ENCODE peak calls at places on chromosomes 3 and 15, in four cellular contexts. Q is progenitor cell of endocrine pancreas, K is MCF 10A, M is B cell. N is an unnamed sample.

GRCh38 chr15:94455297-94455696 is 223.9 kb downstream of the MCTP2 start:
- DNase-seq in Q (no peak), K (no peak), M (no peak), N (no peak)

GRCh38 chr15:60772395-60773120 is 293.6 kb upstream of the ICE2 start:
- DNase-seq in Q (no peak), K (peak), M (no peak), N (no peak)

GRCh38 chr3:168539909-168540308 is 444.2 kb upstream of the GOLIM4 start:
- DNase-seq in Q (no peak), K (no peak), M (no peak), N (no peak)

GRCh38 chr15:86076468-86076867 is 3.2 kb upstream of the AGBL1 start:
- DNase-seq in Q (no peak), K (no peak), M (no peak), N (no peak)

GRCh38 chr15:57305009-57305408 is 71.3 kb upstream of the CGNL1 start:
- DNase-seq in Q (no peak), K (no peak), M (no peak), N (no peak)

GRCh38 chr3:123153124-123153523 is 48.6 kb upstream of the SEC22A start:
- DNase-seq in Q (no peak), K (no peak), M (no peak), N (no peak)

GRCh38 chr3:185822221-185822956 is 2.5 kb downstream of the IGF2BP2 start:
- DNase-seq in Q (no peak), K (peak), M (no peak), N (peak)

GRCh38 chr3:46895204-46895660 is 17.7 kb downstream of the PTH1R start:
- DNase-seq in Q (peak), K (peak), M (peak), N (peak)

GRCh38 chr15:93030430-93031102 is 58.4 kb downstream of the RGMA start:
- DNase-seq in Q (peak), K (peak), M (peak), N (peak)

GRCh38 chr3:131883711-131884407 is 151.0 kb downstream of the CPNE4 start:
- DNase-seq in Q (no peak), K (no peak), M (no peak), N (no peak)

GRCh38 chr3:113697192-113698090 is 999 bp upstream of the USF3 start:
- DNase-seq in Q (no peak), K (peak), M (no peak), N (peak)

GRCh38 chr3:6989608-6990291 is 128.8 kb downstream of the GRM7 start:
- DNase-seq in Q (no peak), K (no peak), M (no peak), N (no peak)
- TF ChIP-seq CTCF in Q (no peak), K (no peak), M (no peak), N (no peak)

DNA sequence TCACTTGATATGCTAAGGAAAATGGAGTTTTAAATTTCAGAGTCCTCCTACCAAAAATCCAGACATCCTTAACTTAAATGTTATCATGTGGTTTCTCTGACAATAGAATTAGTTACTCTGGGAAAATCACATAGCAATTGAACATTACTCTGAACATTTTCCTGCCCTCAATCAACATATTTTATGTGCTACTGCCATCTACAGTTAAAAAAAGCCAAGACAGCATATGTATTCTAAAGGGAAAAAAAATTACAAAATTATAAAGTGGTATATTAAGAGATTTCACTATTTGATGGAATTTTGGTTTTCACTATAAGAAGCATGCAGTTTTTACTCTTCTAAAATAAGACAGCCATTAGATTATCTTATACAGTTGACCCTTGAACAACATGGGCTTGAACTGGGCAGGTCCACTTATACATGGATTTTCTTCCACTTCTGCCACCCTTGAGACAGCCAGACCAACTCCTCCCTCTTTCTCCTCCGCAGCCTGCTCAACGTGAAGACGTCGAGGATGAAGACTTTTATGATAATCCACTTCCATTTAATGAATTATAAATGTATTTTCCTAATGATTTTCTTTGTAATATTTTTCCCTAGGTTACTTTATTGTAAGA is 122.3 kb downstream of the ATP1B3 start:
- DNase-seq in Q (no peak), K (peak), M (peak), N (peak)
- TF ChIP-seq CTCF in Q (no peak), K (peak), M (peak), N (peak)

GRCh38 chr3:62367735-62368704 is 5.3 kb downstream of the FEZF2 start:
- DNase-seq in Q (no peak), K (no peak), M (no peak), N (no peak)

GRCh38 chr3:62370112-62371031 is 3.0 kb downstream of the FEZF2 start:
- DNase-seq in Q (no peak), K (no peak), M (no peak), N (no peak)

GRCh38 chr3:62371032-62371734 is 2.2 kb downstream of the FEZF2 start:
- DNase-seq in Q (no peak), K (no peak), M (no peak), N (no peak)

GRCh38 chr3:62369476-62369743 is 3.9 kb downstream of the FEZF2 start:
- DNase-seq in Q (no peak), K (no peak), M (no peak), N (no peak)

GRCh38 chr3:62368705-62369475 is 4.5 kb downstream of the FEZF2 start:
- DNase-seq in Q (no peak), K (no peak), M (no peak), N (no peak)
- TF ChIP-seq CTCF in Q (peak), K (no peak), M (no peak), N (no peak)

DNA sequence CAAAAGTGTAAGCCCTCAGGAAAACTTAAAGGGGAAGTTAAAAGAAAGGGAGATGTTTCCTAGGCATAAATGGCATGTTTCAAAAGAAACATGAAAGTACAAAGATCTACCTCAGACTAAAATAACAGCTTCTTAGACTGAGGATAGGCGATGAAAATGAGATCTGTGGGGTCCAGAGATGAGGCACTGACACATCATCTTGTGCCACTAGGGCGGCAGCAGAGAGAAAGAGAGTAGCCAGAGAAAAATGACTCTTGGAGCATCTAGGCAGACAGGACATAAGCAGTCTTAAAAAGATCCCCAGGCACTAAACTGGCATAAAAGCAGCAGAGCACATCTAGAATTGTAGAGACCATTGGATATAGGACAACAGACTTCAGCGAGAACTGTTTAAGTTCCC is 42.5 kb upstream of the RFX7 start:
- DNase-seq in Q (no peak), K (peak), M (no peak), N (no peak)
- TF ChIP-seq CTCF in Q (no peak), K (peak), M (no peak), N (peak)

GRCh38 chr3:135516143-135516542 is 449.4 kb upstream of the PPP2R3A start:
- DNase-seq in Q (no peak), K (peak), M (no peak), N (peak)
- TF ChIP-seq CTCF in Q (peak), K (no peak), M (no peak), N (peak)

GRCh38 chr3:27657871-27658270 is 64.3 kb downstream of the EOMES start:
- DNase-seq in Q (no peak), K (no peak), M (no peak), N (peak)

GRCh38 chr3:27659279-27660021 is 62.7 kb downstream of the EOMES start:
- DNase-seq in Q (peak), K (peak), M (peak), N (peak)

GRCh38 chr3:27658741-27659140 is 63.4 kb downstream of the EOMES start:
- DNase-seq in Q (no peak), K (no peak), M (no peak), N (no peak)

GRCh38 chr3:27657404-27657803 is 64.7 kb downstream of the EOMES start:
- DNase-seq in Q (no peak), K (peak), M (no peak), N (no peak)

GRCh38 chr3:27661813-27662212 is 60.3 kb downstream of the EOMES start:
- DNase-seq in Q (no peak), K (no peak), M (no peak), N (no peak)
- TF ChIP-seq CTCF in Q (no peak), K (no peak), M (no peak), N (no peak)

N was measured in AG10803.